ENCODE peak calls at places on chromosomes 4 and X, in eight cellular contexts. F, I, U, L, P, S, K and R are unnamed samples.

GRCh38 chr4:113618205-113618604 is 143.3 kb downstream of the CAMK2D start:
- DNase-seq in F (no peak), I (no peak), U (no peak), L (no peak), P (no peak), S (no peak), K (no peak), R (no peak)

GRCh38 chr4:136032391-136032790 is 1499.9 kb downstream of the PCDH18 start:
- DNase-seq in F (no peak), I (no peak), U (no peak), L (no peak), P (no peak), S (peak; percentile 62), K (no peak), R (no peak)

GRCh38 chr4:141306331-141306730 is 85.6 kb downstream of the ZNF330 start:
- DNase-seq in F (no peak), I (no peak), U (no peak), L (no peak), P (no peak), S (no peak), K (no peak), R (no peak)

GRCh38 chr4:4994312-4995097 is 24.8 kb downstream of the CYTL1 start:
- DNase-seq in F (no peak), I (no peak), U (no peak), L (no peak), P (no peak), S (no peak), K (no peak), R (no peak)

GRCh38 chr4:52201705-52202104 is 150.6 kb downstream of the SPATA18 start:
- DNase-seq in F (no peak), I (no peak), U (no peak), L (no peak), P (no peak), S (peak; percentile 10), K (no peak), R (no peak)

GRCh38 chr4:157080605-157081004 is 4.7 kb downstream of the GLRB start:
- DNase-seq in F (no peak), I (no peak), U (no peak), L (no peak), P (no peak), S (no peak), K (no peak), R (no peak)

GRCh38 chr4:108953941-108954340 is 191.1 kb upstream of the ETNPPL start:
- DNase-seq in F (no peak), I (no peak), U (no peak), L (no peak), P (no peak), S (no peak), K (no peak), R (no peak)

GRCh38 chr4:129231907-129232626 is 136.1 kb downstream of the C4orf33 start:
- DNase-seq in F (no peak), I (no peak), U (peak; percentile 8), L (peak; percentile 10), P (no peak), S (no peak), K (no peak), R (no peak)

GRCh38 chr4:20638825-20639224 is 61.4 kb upstream of the PACRGL start:
- DNase-seq in F (no peak), I (no peak), U (no peak), L (no peak), P (no peak), S (no peak), K (no peak), R (no peak)

GRCh38 chr4:76601791-76602190 is 166.8 kb downstream of the SHROOM3 start:
- DNase-seq in F (no peak), I (no peak), U (no peak), L (no peak), P (no peak), S (no peak), K (no peak), R (no peak)

GRCh38 chr4:110508827-110509446 is 33.0 kb downstream of the ENPEP start:
- DNase-seq in F (no peak), I (no peak), U (peak; percentile 40), L (peak; percentile 55), P (no peak), S (peak; percentile 56), K (no peak), R (no peak)

GRCh38 chr4:155849042-155849441 is 17.0 kb downstream of the ASIC5 start:
- DNase-seq in F (no peak), I (no peak), U (no peak), L (no peak), P (no peak), S (no peak), K (no peak), R (no peak)

GRCh38 chr4:34183916-34184315 is 2060.4 kb downstream of the ARAP2 start:
- DNase-seq in F (no peak), I (no peak), U (no peak), L (no peak), P (no peak), S (no peak), K (no peak), R (no peak)

GRCh38 chr4:38177792-38178665 is 217.8 kb downstream of the PTTG2 start:
- DNase-seq in F (peak; percentile 80), I (peak; percentile 90), U (no peak), L (peak; percentile 45), P (no peak), S (no peak), K (no peak), R (peak; percentile 68)

GRCh38 chr4:163688856-163689255 is 194.4 kb downstream of the TMA16 start:
- DNase-seq in F (no peak), I (no peak), U (no peak), L (no peak), P (no peak), S (no peak), K (no peak), R (no peak)

GRCh38 chr4:142322996-142323395 is 523.1 kb downstream of the INPP4B start:
- DNase-seq in F (no peak), I (no peak), U (no peak), L (no peak), P (no peak), S (no peak), K (no peak), R (no peak)

GRCh38 chr4:177485528-177485927 is 43.3 kb upstream of the AGA start:
- DNase-seq in F (no peak), I (no peak), U (peak; percentile 90), L (peak; percentile 76), P (no peak), S (no peak), K (no peak), R (no peak)

GRCh38 chr4:113579360-113579759 is 182.2 kb downstream of the CAMK2D start:
- DNase-seq in F (no peak), I (no peak), U (no peak), L (no peak), P (no peak), S (no peak), K (no peak), R (no peak)

GRCh38 chr4:8762356-8762755 is 109.3 kb downstream of the HMX1 start:
- DNase-seq in F (no peak), I (no peak), U (no peak), L (no peak), P (peak; percentile 22), S (no peak), K (no peak), R (no peak)

GRCh38 chrX:29617276-29617675 is 598.1 kb upstream of the MAGEB2 start:
- DNase-seq in F (no peak), I (no peak), U (no peak), L (no peak), P (no peak), S (no peak), K (no peak), R (no peak)

GRCh38 chr4:16729361-16729760 is 169.1 kb downstream of the LDB2 start:
- DNase-seq in F (no peak), I (no peak), U (no peak), L (no peak), P (no peak), S (no peak), K (no peak), R (no peak)
- H3K4me3 ChIP-seq in F (no peak overlapping the region), I (no peak overlapping the region), U (no peak overlapping the region), L (no peak overlapping the region), P (no peak overlapping the region), S (no peak overlapping the region), K (no peak overlapping the region), R (no peak overlapping the region)

GRCh38 chr4:100124715-100125114 is 65.6 kb downstream of the DDIT4L start:
- DNase-seq in F (no peak), I (no peak), U (no peak), L (no peak), P (no peak), S (no peak), K (no peak), R (no peak)

GRCh38 chr4:100128338-100128737 is 61.9 kb downstream of the DDIT4L start:
- DNase-seq in F (no peak), I (no peak), U (no peak), L (no peak), P (no peak), S (no peak), K (no peak), R (no peak)

GRCh38 chr4:100129774-100130173 is 60.5 kb downstream of the DDIT4L start:
- DNase-seq in F (no peak), I (no peak), U (no peak), L (no peak), P (no peak), S (no peak), K (no peak), R (no peak)
- TF ChIP-seq CTCF in F (no peak), I (no peak), U (no peak), L (no peak), P (no peak), S (no peak), K (no peak), R (no peak)

DNA sequence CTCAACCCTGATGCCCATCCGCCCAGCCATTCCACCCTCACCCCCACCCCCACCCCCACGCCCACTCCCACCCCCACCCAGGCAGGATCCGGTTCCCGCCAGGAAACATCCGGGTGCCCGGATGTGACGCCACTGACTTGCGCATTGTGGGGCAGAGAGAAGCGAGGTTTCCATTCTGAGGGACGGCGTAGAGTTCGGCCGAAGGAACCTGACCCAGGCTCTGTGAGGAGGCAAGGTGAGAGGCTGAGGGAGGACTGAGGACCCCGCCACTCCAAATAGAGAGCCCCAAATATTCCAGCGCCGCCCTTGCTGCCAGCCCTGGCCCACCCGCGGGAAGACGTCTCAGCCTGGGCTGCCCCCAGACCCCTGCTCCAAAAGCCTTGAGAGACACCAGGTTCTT is at the start of gene MAGEA1:
- DNase-seq in F (no peak), I (no peak), U (no peak), L (no peak), P (no peak), S (no peak), K (no peak), R (no peak)
- H3K4me3 ChIP-seq in F (no peak within 1 kb of the TSS), I (no peak within 1 kb of the TSS), U (no peak within 1 kb of the TSS), L (no peak within 1 kb of the TSS), P (no peak within 1 kb of the TSS), S (no peak within 1 kb of the TSS), K (no peak within 1 kb of the TSS), R (no peak within 1 kb of the TSS)

DNA sequence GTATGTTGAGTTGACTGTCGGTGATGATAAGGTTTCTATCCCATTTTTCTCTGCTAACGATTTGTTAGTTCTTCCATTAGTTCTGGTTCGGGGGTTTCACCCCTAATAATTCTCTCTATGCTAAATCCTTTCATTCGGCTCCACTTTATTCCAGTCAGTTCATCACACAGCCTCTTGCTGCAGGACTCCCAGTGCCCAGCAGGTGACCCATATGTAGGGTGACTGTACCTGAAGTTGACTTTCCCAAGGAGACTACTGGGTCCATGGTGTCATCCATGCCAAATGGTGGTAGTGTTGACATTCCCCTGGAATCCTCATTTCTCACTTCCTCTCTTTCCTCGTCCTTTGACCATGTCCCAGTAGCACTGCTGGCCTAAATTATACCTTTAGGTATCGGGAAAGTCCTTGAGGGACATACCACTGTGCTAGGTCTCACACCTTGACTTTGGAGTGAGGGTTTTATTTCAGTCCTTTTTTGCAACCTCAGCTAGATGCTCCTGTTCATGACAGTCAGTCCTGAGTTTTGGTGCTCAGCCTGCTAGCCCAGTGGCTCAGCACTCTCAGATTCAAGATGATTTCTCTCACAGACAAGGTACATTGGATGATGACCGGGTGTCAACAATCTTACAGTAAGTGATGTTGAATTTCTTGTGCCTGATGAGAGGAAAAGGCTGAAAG is 105.1 kb upstream of the ARHGAP24 start:
- DNase-seq in F (no peak), I (no peak), U (no peak), L (peak; percentile 4), P (no peak), S (no peak), K (no peak), R (no peak)
- TF ChIP-seq CTCF in F (no peak), I (no peak), U (peak; percentile 9), L (peak; percentile 32), P (no peak), S (no peak), K (no peak), R (no peak)